ENCODE peak calls at places on chromosomes 11 and 22, in ten cellular contexts. Q is hepatocyte, F is left ventricle myocardium inferior, H is pancreas, I is Peyer's patch, W is right lobe of liver, J is tibial artery, K is psoas muscle, C is ovary, G is PC-3. R is an unnamed sample.

GRCh38 chr11:11659567-11660341 is 37.9 kb upstream of the GALNT18 start:
- DNase-seq in G (no peak), H (no peak), F (no peak), I (no peak), W (no peak), K (no peak), J (no peak), C (no peak), Q (no peak), R (no peak)

GRCh38 chr22:33062402-33062801 is 4.2 kb upstream of the SYN3 start:
- DNase-seq in C (no peak), H (no peak), J (no peak), F (no peak), W (no peak), I (no peak), Q (no peak), G (no peak), K (no peak), R (no peak)

GRCh38 chr11:63595296-63595695 is 18.9 kb downstream of the PLAAT3 start:
- DNase-seq in G (no peak), W (no peak), C (no peak), J (no peak), H (no peak), K (no peak), I (no peak), Q (no peak), F (no peak), R (no peak)

GRCh38 chr11:84408946-84409411 is 1122.8 kb upstream of the CCDC90B start:
- DNase-seq in F (no peak), K (no peak), I (no peak), C (no peak), W (no peak), H (no peak), J (no peak), G (no peak), Q (no peak), R (no peak)

GRCh38 chr11:133893381-133893780 is 48.1 kb upstream of the SPATA19 start:
- DNase-seq in Q (no peak), H (no peak), J (peak), W (no peak), K (no peak), F (no peak), I (no peak), C (no peak), G (no peak), R (no peak)

GRCh38 chr11:58466293-58466692 is 24.3 kb upstream of the OR5B12 start:
- DNase-seq in K (no peak), Q (no peak), C (no peak), J (no peak), I (no peak), G (peak), H (no peak), F (no peak), W (no peak), R (no peak)

GRCh38 chr11:104625246-104625645 is 273.0 kb downstream of the CASP12 start:
- DNase-seq in C (no peak), G (peak), W (no peak), J (no peak), F (no peak), H (no peak), Q (no peak), K (no peak), I (no peak), R (peak)

GRCh38 chr11:3837793-3838192 is 3.0 kb downstream of the RHOG start:
- DNase-seq in G (no peak), I (peak), C (no peak), J (peak), F (peak), H (no peak), Q (no peak), K (peak), W (peak), R (no peak)

GRCh38 chr22:23847991-23848864 is 9.4 kb upstream of the DERL3 start:
- DNase-seq in J (no peak), Q (no peak), F (no peak), W (no peak), I (peak), G (no peak), H (no peak), C (no peak), K (peak), R (no peak)

GRCh38 chr22:22955866-22956535 is 68.4 kb downstream of the IGLL5 start:
- DNase-seq in C (peak), H (peak), G (peak), F (no peak), J (no peak), W (no peak), Q (peak), I (peak), K (peak), R (peak)

GRCh38 chr11:117316197-117316961 is at the start of gene BACE1:
- DNase-seq in F (peak), K (peak), I (peak), W (peak), J (peak), Q (peak), H (peak), C (peak), G (peak), R (peak)

GRCh38 chr22:19888131-19888746 is 33.6 kb upstream of the GNB1L start:
- DNase-seq in K (peak), H (no peak), Q (no peak), W (peak), G (no peak), I (no peak), C (no peak), F (peak), J (no peak), R (no peak)

GRCh38 chr11:84899740-84900139 is 727.4 kb downstream of the DLG2 start:
- DNase-seq in F (no peak), Q (no peak), G (peak), H (no peak), W (no peak), C (no peak), K (no peak), I (no peak), J (no peak), R (no peak)

GRCh38 chr22:27295071-27295470 is 506.5 kb downstream of the MN1 start:
- DNase-seq in Q (no peak), G (no peak), J (no peak), I (no peak), W (no peak), C (no peak), F (no peak), K (no peak), H (no peak), R (no peak)

GRCh38 chr11:130653838-130654601 is 205.6 kb downstream of the ADAMTS15 start:
- DNase-seq in H (peak), I (no peak), G (peak), C (peak), K (peak), Q (no peak), J (peak), F (peak), W (peak), R (peak)

GRCh38 chr11:46357483-46357936 is 10.2 kb downstream of the DGKZ start:
- DNase-seq in I (no peak), K (no peak), Q (no peak), H (peak), J (no peak), G (no peak), F (no peak), W (peak), C (no peak), R (no peak)

GRCh38 chr11:111918390-111919256 is at the start of gene C11orf52:
- DNase-seq in K (peak), W (peak), I (no peak), F (no peak), G (peak), Q (peak), C (peak), H (peak), J (no peak), R (no peak)

GRCh38 chr11:76132268-76132667 is 74.0 kb downstream of the WNT11 start:
- DNase-seq in J (no peak), I (no peak), H (no peak), K (no peak), F (no peak), C (no peak), Q (no peak), W (no peak), G (no peak), R (no peak)

GRCh38 chr11:122105009-122105828 is 10.8 kb downstream of the BLID start:
- DNase-seq in F (no peak), H (peak), K (no peak), C (no peak), J (no peak), I (no peak), W (no peak), Q (no peak), G (peak), R (no peak)

GRCh38 chr11:80086496-80087055 is 645.7 kb upstream of the TENM4 start:
- DNase-seq in W (no peak), J (no peak), H (no peak), G (no peak), F (no peak), C (no peak), K (no peak), I (no peak), Q (no peak), R (no peak)

GRCh38 chr11:80084614-80085013 is 643.8 kb upstream of the TENM4 start:
- DNase-seq in I (no peak), K (no peak), F (no peak), H (no peak), W (no peak), J (no peak), Q (no peak), C (no peak), G (no peak), R (no peak)

GRCh38 chr11:80085563-80085962 is 644.7 kb upstream of the TENM4 start:
- DNase-seq in F (no peak), H (no peak), J (no peak), G (no peak), I (no peak), Q (no peak), C (no peak), K (no peak), W (no peak), R (no peak)

GRCh38 chr11:80083561-80083960 is 642.7 kb upstream of the TENM4 start:
- DNase-seq in H (no peak), F (no peak), G (peak), K (no peak), Q (peak), W (no peak), C (no peak), J (no peak), I (no peak), R (no peak)

DNA sequence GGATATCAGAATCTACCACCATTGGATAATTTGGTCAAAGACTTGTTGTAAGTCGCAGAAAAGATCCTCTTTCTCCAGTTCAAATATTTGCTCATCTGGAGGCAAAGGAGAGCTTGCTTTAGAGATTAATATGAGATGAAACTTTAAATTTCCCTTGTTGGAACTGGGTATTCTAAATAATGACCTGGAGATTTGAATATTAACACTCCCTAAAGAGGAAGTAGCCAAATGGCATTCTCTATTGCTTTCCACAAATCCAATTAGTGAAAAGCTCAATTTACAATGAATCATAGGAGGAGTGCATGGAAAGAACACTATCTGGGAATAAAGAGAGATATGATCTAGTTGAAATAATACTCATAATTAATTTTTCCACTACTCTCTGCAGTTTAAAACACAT is 641.6 kb upstream of the TENM4 start:
- DNase-seq in Q (no peak), I (no peak), W (no peak), J (no peak), C (no peak), F (no peak), H (no peak), G (no peak), K (no peak), R (no peak)
- TF ChIP-seq CTCF in Q (no peak), I (no peak), W (no peak), J (no peak), C (no peak), F (no peak), H (no peak), G (no peak), K (no peak), R (no peak)

GRCh38 chr22:49724030-49724892 is 103.4 kb downstream of the BRD1 start:
- DNase-seq in Q (no peak), J (peak), I (no peak), G (peak), F (no peak), H (no peak), W (no peak), C (no peak), K (no peak), R (no peak)
- H3K4me3 ChIP-seq in Q (no peak), J (peak), I (peak), G (peak), F (peak), H (peak), W (no peak), C (no peak), K (peak), R (no peak)

GRCh38 chr11:101439488-101439887 is 144.3 kb downstream of the TRPC6 start:
- DNase-seq in F (no peak), K (no peak), I (no peak), G (peak), C (no peak), H (no peak), J (no peak), Q (no peak), W (no peak), R (no peak)
- TF ChIP-seq CTCF in F (no peak), K (no peak), I (no peak), G (peak), C (no peak), H (no peak), J (no peak), Q (no peak), W (no peak), R (peak)

DNA sequence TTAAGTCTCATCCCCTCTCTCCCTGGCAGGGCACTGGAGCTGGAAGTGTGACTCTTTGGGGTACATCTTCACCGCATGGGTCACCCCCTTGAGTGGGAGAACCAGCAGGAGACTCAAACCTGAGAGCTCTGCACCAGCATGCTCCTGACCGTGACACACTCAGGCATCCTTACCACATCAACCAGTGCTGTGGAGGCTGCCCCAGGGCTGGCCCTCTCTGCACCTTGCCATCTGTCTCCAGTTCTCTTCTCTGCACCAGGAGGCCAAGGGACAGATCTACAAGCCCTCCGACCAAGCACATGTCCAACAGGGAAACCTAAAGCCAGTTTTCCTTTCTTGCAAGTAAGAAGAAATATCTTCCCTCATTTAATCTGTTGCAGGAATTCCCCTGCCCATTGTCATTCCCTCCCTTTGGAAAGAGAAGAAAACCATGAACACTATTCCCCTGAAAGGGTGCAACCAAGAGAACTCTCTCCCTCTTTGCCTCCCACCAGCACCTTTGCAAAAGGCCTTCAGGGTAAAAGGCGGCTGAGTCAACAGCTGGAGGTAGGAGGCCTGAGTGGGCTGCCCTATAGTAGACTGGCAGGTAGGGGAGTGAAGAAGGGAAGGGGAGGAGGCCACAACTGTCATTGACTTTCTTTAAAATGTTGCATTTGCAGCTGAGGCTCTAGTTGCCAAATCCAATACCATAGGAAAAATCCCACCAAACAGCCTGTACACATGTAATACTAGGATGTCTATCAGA is 117.1 kb downstream of the WT1 start:
- DNase-seq in I (no peak), F (no peak), W (no peak), J (no peak), Q (no peak), C (no peak), K (no peak), H (no peak), G (no peak), R (no peak)
- H3K4me3 ChIP-seq in I (no peak), F (no peak), W (no peak), J (no peak), Q (no peak), C (no peak), K (no peak), H (no peak), G (no peak), R (no peak)

GRCh38 chr11:93481696-93482095 is 61.5 kb downstream of the SMCO4 start:
- DNase-seq in Q (no peak), W (peak), K (no peak), C (no peak), H (no peak), F (no peak), I (no peak), J (no peak), G (no peak), R (no peak)
- TF ChIP-seq CTCF in Q (no peak), W (peak), K (peak), C (no peak), H (no peak), F (peak), I (no peak), J (no peak), G (peak), R (no peak)

GRCh38 chr11:36507824-36508489 is 2.1 kb downstream of the TRAF6 start:
- DNase-seq in F (no peak), J (no peak), Q (no peak), W (no peak), C (no peak), K (peak), H (no peak), I (no peak), G (no peak), R (no peak)

GRCh38 chr11:36509265-36509664 is 807 bp downstream of the TRAF6 start:
- DNase-seq in I (no peak), W (no peak), H (no peak), F (no peak), Q (peak), K (no peak), J (no peak), C (no peak), G (peak), R (no peak)

GRCh38 chr11:36509694-36510566 is at the start of gene TRAF6:
- DNase-seq in J (peak), H (peak), F (peak), Q (peak), W (peak), C (peak), I (peak), K (peak), G (peak), R (peak)

GRCh38 chr11:36510567-36511020 is 522 bp upstream of the TRAF6 start:
- DNase-seq in J (no peak), Q (peak), W (no peak), C (no peak), G (peak), I (no peak), F (no peak), K (no peak), H (no peak), R (no peak)

GRCh38 chr11:36508743-36509142 is 1.3 kb downstream of the TRAF6 start:
- DNase-seq in K (no peak), F (no peak), Q (no peak), H (no peak), W (no peak), C (no peak), J (no peak), I (no peak), G (peak), R (no peak)
- H3K4me3 ChIP-seq in K (peak), F (peak), Q (peak), H (peak), W (peak), C (peak), J (peak), I (peak), G (peak), R (peak)

GRCh38 chr11:101692980-101693379 is 109.2 kb upstream of the TRPC6 start:
- DNase-seq in C (no peak), I (no peak), G (no peak), F (no peak), W (no peak), Q (no peak), H (no peak), J (no peak), K (no peak), R (no peak)
- TF ChIP-seq CTCF in C (no peak), I (no peak), G (no peak), F (no peak), W (no peak), Q (no peak), H (no peak), J (no peak), K (no peak), R (no peak)

R was measured in retinal pigment epithelial cell.